ENCODE peak calls at places on chromosome 16, in four cellular contexts. A is Peyer's patch, F is transverse colon, E is HCT116. Q is an unnamed sample. For H3K9me3, the result is how much of the 10 kb centered on the place peaks cover.

GRCh38 chr16:29994613-29995329 is 646 bp downstream of the HIRIP3 start:
- DNase-seq in A (peak), F (peak), E (no peak), Q (peak)

GRCh38 chr16:29821663-29822115 is 1.4 kb downstream of the MVP start:
- DNase-seq in A (peak), F (peak), E (peak), Q (peak)

GRCh38 chr16:61993076-61993475 is 43.2 kb downstream of the CDH8 start:
- DNase-seq in A (no peak), F (no peak), E (no peak), Q (no peak)

GRCh38 chr16:86134802-86135461 is 236.0 kb downstream of the IRF8 start:
- DNase-seq in A (no peak), F (no peak), E (no peak), Q (no peak)

GRCh38 chr16:87347932-87348615 is 30.9 kb upstream of the C16orf95 start:
- DNase-seq in A (no peak), F (no peak), E (no peak), Q (no peak)

GRCh38 chr16:85056211-85056748 is 28.7 kb downstream of the KIAA0513 start:
- DNase-seq in A (no peak), F (no peak), E (no peak), Q (peak)

GRCh38 chr16:17556276-17557052 is 85.7 kb upstream of the XYLT1 start:
- DNase-seq in A (no peak), F (no peak), E (peak), Q (no peak)

GRCh38 chr16:57042157-57043111 is 49.9 kb upstream of the CPNE2 start:
- DNase-seq in A (no peak), F (peak), E (no peak), Q (no peak)

GRCh38 chr16:70635356-70636016 is 10.9 kb upstream of the IL34 start:
- DNase-seq in A (no peak), F (no peak), E (no peak), Q (no peak)

GRCh38 chr16:23609929-23610328 is 13.8 kb upstream of the NDUFAB1 start:
- DNase-seq in A (no peak), F (no peak), E (no peak), Q (no peak)
- H3K9me3 ChIP-seq in A (under half), F (under half), E (under half), Q (under half)

DNA sequence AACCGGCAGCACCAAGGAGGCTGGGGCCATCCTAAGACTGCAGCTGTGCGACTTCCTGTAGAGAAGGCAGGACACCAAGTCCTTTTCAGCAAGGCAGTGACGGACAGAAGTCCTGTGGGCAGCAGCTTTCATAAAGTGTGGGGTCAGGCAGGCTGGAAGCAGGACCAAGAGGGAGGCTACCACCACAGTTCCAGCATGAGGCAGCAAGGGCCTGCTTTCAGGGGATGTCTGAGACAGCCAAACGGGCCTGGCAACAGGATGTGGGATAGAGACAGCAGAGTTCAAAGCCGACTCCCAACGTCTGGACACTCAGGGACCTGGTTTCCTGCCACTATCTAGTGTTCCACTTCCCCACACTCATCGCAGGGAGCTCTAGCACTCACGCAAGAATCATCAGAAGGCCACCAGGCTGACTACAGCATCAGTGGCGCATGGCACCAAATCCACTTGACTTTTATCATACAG is 5.3 kb downstream of the USP7 start:
- DNase-seq in A (no peak), F (peak), E (no peak), Q (peak)
- TF ChIP-seq POLR2A in A (no peak), F (no peak), E (no peak), Q (no peak)

DNA sequence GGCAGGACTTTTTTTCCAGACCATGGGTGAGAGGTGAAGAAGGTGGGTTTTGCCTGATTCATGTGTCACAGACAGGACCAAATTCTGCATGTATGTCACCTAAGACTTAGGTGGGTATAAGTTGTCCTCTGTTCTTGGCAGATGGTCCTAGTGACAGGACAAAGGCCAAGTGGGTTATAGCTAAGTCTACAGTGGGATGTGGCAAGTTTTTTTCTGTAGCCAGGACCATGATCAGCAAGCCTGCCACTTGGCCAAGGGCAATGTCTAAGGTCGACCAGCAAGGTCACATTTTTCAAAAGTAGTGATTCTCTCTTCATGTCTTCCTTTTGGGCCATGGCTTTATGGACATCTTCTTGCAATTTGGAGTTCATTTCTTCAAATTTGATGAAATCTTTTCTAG is 20.2 kb downstream of the ZNF267 start:
- DNase-seq in A (no peak), F (no peak), E (no peak), Q (no peak)
- H3K9me3 ChIP-seq in A (under half), F (under half), E (under half), Q (under half)

GRCh38 chr16:528111-529011 is 849 bp downstream of the CAPN15 start:
- DNase-seq in A (peak), F (peak), E (no peak), Q (no peak)
- TF ChIP-seq POLR2A in A (peak), F (peak), E (no peak), Q (no peak)

Q was measured in uterus.